ENCODE peak calls at places on chromosomes 3 and 15, in ten cellular contexts. S is ovary; L is NB4; N is AG08395; E is CD8-positive, alpha-beta T cell; Y is epithelial cell of esophagus; G is effector CD4-positive, alpha-beta T cell; P is endothelial cell; V is GM12864; T is stimulated activated naive CD8-positive, alpha-beta T cell treated with anti-CD3 and anti-CD28 coated beads, Interleukin-15, Interleukin-2, amounts not matched to agents 100 U/mL and 50 U/mL, for 24 hours. H is an unnamed sample.
A peak's percentile ranks its signal among the peaks of the same experiment; 100 is the strongest.

GRCh38 chr15:51736646-51737537 is 563 bp downstream of the LYSMD2 start:
- DNase-seq in S (peak; percentile 50), L (peak; percentile 71), N (peak; percentile 26), E (no peak), Y (peak; percentile 31), G (peak; percentile 44), P (peak; percentile 43), V (no peak), T (peak; percentile 69), H (peak; percentile 58)

GRCh38 chr3:77071806-77072205 is 31.9 kb downstream of the ROBO2 start:
- DNase-seq in S (no peak), L (no peak), N (no peak), E (no peak), Y (no peak), G (no peak), P (no peak), V (no peak), T (no peak), H (no peak)

GRCh38 chr3:117526485-117527079 is 817.0 kb downstream of the TUSC7 start:
- DNase-seq in S (peak; percentile 27), L (peak; percentile 27), N (peak; percentile 42), E (no peak), Y (peak; percentile 35), G (no peak), P (peak; percentile 49), V (no peak), T (no peak), H (peak; percentile 36)

GRCh38 chr3:50292159-50292923 is at the start of gene IFRD2:
- DNase-seq in S (peak; percentile 96), L (peak; percentile 99), N (peak; percentile 96), E (peak; percentile 93), Y (peak; percentile 99), G (peak; percentile 95), P (peak; percentile 93), V (peak; percentile 93), T (peak; percentile 94), H (peak; percentile 97)

GRCh38 chr3:142929109-142929508 is 34.4 kb downstream of the PAQR9 start:
- DNase-seq in S (no peak), L (peak; percentile 70), N (peak; percentile 52), E (no peak), Y (peak; percentile 83), G (no peak), P (peak; percentile 45), V (peak; percentile 16), T (peak; percentile 47), H (peak; percentile 38)

GRCh38 chr3:122606330-122606729 is 28.9 kb downstream of the PARP15 start:
- DNase-seq in S (no peak), L (no peak), N (no peak), E (no peak), Y (no peak), G (no peak), P (no peak), V (no peak), T (no peak), H (no peak)

GRCh38 chr3:122577409-122578028 is at the start of gene PARP15:
- DNase-seq in S (no peak), L (no peak), N (no peak), E (peak; percentile 30), Y (no peak), G (peak; percentile 20), P (peak; percentile 12), V (no peak), T (peak; percentile 63), H (peak; percentile 54)

GRCh38 chr3:52193059-52193458 is 4.9 kb upstream of the ALAS1 start:
- DNase-seq in S (peak; percentile 47), L (no peak), N (peak; percentile 83), E (no peak), Y (peak; percentile 72), G (no peak), P (no peak), V (no peak), T (no peak), H (peak; percentile 51)

GRCh38 chr3:151838574-151839312 is 24.8 kb downstream of the AADAC start:
- DNase-seq in S (peak; percentile 70), L (peak; percentile 82), N (peak; percentile 73), E (peak; percentile 2), Y (peak; percentile 84), G (no peak), P (peak; percentile 47), V (peak; percentile 30), T (peak; percentile 32), H (peak; percentile 74)

GRCh38 chr3:115254492-115255196 is 107.6 kb upstream of the ZBTB20 start:
- DNase-seq in S (no peak), L (no peak), N (no peak), E (no peak), Y (no peak), G (no peak), P (no peak), V (no peak), T (no peak), H (no peak)

GRCh38 chr3:125051205-125051604 is 4.6 kb downstream of the HEG1 start:
- DNase-seq in S (no peak), L (no peak), N (no peak), E (no peak), Y (no peak), G (no peak), P (no peak), V (no peak), T (no peak), H (no peak)

GRCh38 chr15:81156324-81156723 is 22.3 kb downstream of the CFAP161 start:
- DNase-seq in S (no peak), L (no peak), N (no peak), E (no peak), Y (no peak), G (no peak), P (no peak), V (no peak), T (no peak), H (no peak)

GRCh38 chr15:39130556-39131379 is 450.1 kb upstream of the THBS1 start:
- DNase-seq in S (no peak), L (no peak), N (no peak), E (no peak), Y (no peak), G (no peak), P (no peak), V (no peak), T (no peak), H (no peak)